ENCODE peak calls at places on chromosomes 11 and 22, in seven cellular contexts. One of them, this sample, is unnamed.

GRCh38 chr11:92528051-92528450 is 303.4 kb downstream of the FAT3 start:
- DNase-seq in PC-3: peak
- DNase-seq in globus pallidus: no peak
- DNase-seq in AG09309: peak
- DNase-seq in A549: no peak
- DNase-seq in myocyte: peak
- DNase-seq in aorta: no peak
- DNase-seq in this sample: peak

GRCh38 chr11:86980397-86980796 is 25.2 kb upstream of the FZD4 start:
- DNase-seq in globus pallidus: no peak
- DNase-seq in myocyte: no peak
- DNase-seq in AG09309: no peak
- DNase-seq in aorta: no peak
- DNase-seq in PC-3: no peak
- DNase-seq in A549: no peak
- DNase-seq in this sample: no peak

GRCh38 chr11:43576834-43577521 is 103.6 kb upstream of the HSD17B12 start:
- DNase-seq in AG09309: no peak
- DNase-seq in PC-3: peak
- DNase-seq in myocyte: peak
- DNase-seq in A549: peak
- DNase-seq in globus pallidus: no peak
- DNase-seq in aorta: no peak
- DNase-seq in this sample: peak

GRCh38 chr11:14358729-14359439 is at the start of gene RRAS2:
- DNase-seq in AG09309: no peak
- DNase-seq in globus pallidus: peak
- DNase-seq in A549: peak
- DNase-seq in myocyte: peak
- DNase-seq in aorta: peak
- DNase-seq in PC-3: peak
- DNase-seq in this sample: peak

GRCh38 chr11:29333993-29334780 is 682.6 kb downstream of the KCNA4 start:
- DNase-seq in PC-3: peak
- DNase-seq in globus pallidus: peak
- DNase-seq in A549: peak
- DNase-seq in aorta: no peak
- DNase-seq in myocyte: peak
- DNase-seq in AG09309: no peak
- DNase-seq in this sample: peak

GRCh38 chr11:107591446-107592236 is 694 bp downstream of the ELMOD1 start:
- DNase-seq in globus pallidus: no peak
- DNase-seq in aorta: peak
- DNase-seq in AG09309: no peak
- DNase-seq in A549: peak
- DNase-seq in myocyte: peak
- DNase-seq in PC-3: peak
- DNase-seq in this sample: peak

GRCh38 chr11:126697937-126698336 is 302.6 kb downstream of the KIRREL3 start:
- DNase-seq in globus pallidus: no peak
- DNase-seq in myocyte: no peak
- DNase-seq in A549: no peak
- DNase-seq in PC-3: no peak
- DNase-seq in AG09309: no peak
- DNase-seq in aorta: no peak
- DNase-seq in this sample: no peak

GRCh38 chr11:62337682-62338181 is 484 bp downstream of the ASRGL1 start:
- DNase-seq in PC-3: peak
- DNase-seq in globus pallidus: peak
- DNase-seq in AG09309: no peak
- DNase-seq in myocyte: no peak
- DNase-seq in aorta: peak
- DNase-seq in A549: peak
- DNase-seq in this sample: no peak

GRCh38 chr11:64854534-64855502 is 10.4 kb upstream of the CDC42BPG start:
- DNase-seq in PC-3: peak
- DNase-seq in globus pallidus: no peak
- DNase-seq in A549: peak
- DNase-seq in aorta: peak
- DNase-seq in AG09309: no peak
- DNase-seq in myocyte: peak
- DNase-seq in this sample: peak

GRCh38 chr22:44685384-44686056 is 16.5 kb upstream of the PRR5 start:
- DNase-seq in globus pallidus: no peak
- DNase-seq in PC-3: peak
- DNase-seq in myocyte: peak
- DNase-seq in aorta: no peak
- DNase-seq in A549: peak
- DNase-seq in AG09309: no peak
- DNase-seq in this sample: peak

GRCh38 chr11:32302826-32303225 is 132.5 kb downstream of the WT1 start:
- DNase-seq in globus pallidus: no peak
- DNase-seq in aorta: no peak
- DNase-seq in myocyte: no peak
- DNase-seq in PC-3: no peak
- DNase-seq in A549: no peak
- DNase-seq in AG09309: no peak
- DNase-seq in this sample: no peak

GRCh38 chr11:11265994-11266606 is 87.0 kb downstream of the CSNK2A3 start:
- DNase-seq in aorta: peak
- DNase-seq in globus pallidus: no peak
- DNase-seq in A549: peak
- DNase-seq in AG09309: no peak
- DNase-seq in PC-3: peak
- DNase-seq in myocyte: peak
- DNase-seq in this sample: peak

GRCh38 chr11:67401495-67402191 is at the start of gene PPP1CA:
- DNase-seq in PC-3: peak
- DNase-seq in globus pallidus: peak
- DNase-seq in A549: peak
- DNase-seq in myocyte: peak
- DNase-seq in AG09309: peak
- DNase-seq in aorta: peak
- DNase-seq in this sample: peak

GRCh38 chr11:10526974-10527918 is 13.7 kb downstream of the RNF141 start:
- DNase-seq in PC-3: peak
- DNase-seq in myocyte: no peak
- DNase-seq in AG09309: no peak
- DNase-seq in globus pallidus: peak
- DNase-seq in aorta: no peak
- DNase-seq in A549: no peak
- DNase-seq in this sample: no peak

GRCh38 chr11:66221012-66221411 is 47.4 kb upstream of the RAB1B start:
- DNase-seq in aorta: peak
- DNase-seq in PC-3: no peak
- DNase-seq in AG09309: no peak
- DNase-seq in myocyte: no peak
- DNase-seq in A549: no peak
- DNase-seq in globus pallidus: no peak
- DNase-seq in this sample: no peak

GRCh38 chr11:8180469-8180868 is 11.6 kb upstream of the RIC3 start:
- DNase-seq in PC-3: no peak
- DNase-seq in A549: no peak
- DNase-seq in AG09309: no peak
- DNase-seq in myocyte: no peak
- DNase-seq in aorta: no peak
- DNase-seq in globus pallidus: no peak
- DNase-seq in this sample: no peak

GRCh38 chr11:75313457-75314272 is 37.8 kb downstream of the ARRB1 start:
- DNase-seq in A549: no peak
- DNase-seq in myocyte: peak
- DNase-seq in globus pallidus: peak
- DNase-seq in PC-3: peak
- DNase-seq in AG09309: no peak
- DNase-seq in aorta: peak
- DNase-seq in this sample: peak

GRCh38 chr22:20567371-20567847 is 60.0 kb downstream of the MED15 start:
- DNase-seq in A549: no peak
- DNase-seq in globus pallidus: no peak
- DNase-seq in myocyte: no peak
- DNase-seq in aorta: peak
- DNase-seq in AG09309: no peak
- DNase-seq in PC-3: peak
- DNase-seq in this sample: no peak

GRCh38 chr11:17927643-17928343 is 85.1 kb downstream of the SERGEF start:
- DNase-seq in PC-3: no peak
- DNase-seq in myocyte: peak
- DNase-seq in AG09309: peak
- DNase-seq in globus pallidus: no peak
- DNase-seq in A549: no peak
- DNase-seq in aorta: no peak
- DNase-seq in this sample: peak

GRCh38 chr11:46736615-46737014 is 17.6 kb downstream of the F2 start:
- DNase-seq in PC-3: peak
- DNase-seq in globus pallidus: no peak
- DNase-seq in A549: no peak
- DNase-seq in myocyte: no peak
- DNase-seq in AG09309: peak
- DNase-seq in aorta: no peak
- DNase-seq in this sample: peak

GRCh38 chr11:62601114-62601363 is 626 bp downstream of the MTA2 start:
- DNase-seq in A549: no peak
- DNase-seq in aorta: peak
- DNase-seq in myocyte: peak
- DNase-seq in AG09309: no peak
- DNase-seq in PC-3: peak
- DNase-seq in globus pallidus: no peak
- DNase-seq in this sample: no peak